ENCODE peak calls at places on chromosomes 6 and 20, in four cellular contexts. I is H1, R is HepG2, Z is GM12878. M is an unnamed sample.

GRCh38 chr6:2841264-2842138 is at the start of gene SERPINB1:
- DNase-seq in I (peak; percentile 69), R (peak; percentile 97), Z (no peak), M (peak; percentile 93)

GRCh38 chr20:4775322-4776078 is 53.8 kb downstream of the PRND start:
- DNase-seq in I (no peak), R (no peak), Z (no peak), M (no peak)

GRCh38 chr6:144211160-144211559 is 60.8 kb downstream of the STX11 start:
- DNase-seq in I (no peak), R (no peak), Z (no peak), M (no peak)

GRCh38 chr6:147651249-147652063 is 143.0 kb downstream of the SAMD5 start:
- DNase-seq in I (no peak), R (no peak), Z (no peak), M (peak; percentile 31)

GRCh38 chr6:137911675-137912158 is 44.7 kb downstream of the TNFAIP3 start:
- DNase-seq in I (no peak), R (no peak), Z (no peak), M (no peak)

GRCh38 chr6:36504982-36505381 is 42.3 kb downstream of the STK38 start:
- DNase-seq in I (no peak), R (no peak), Z (no peak), M (no peak)

GRCh38 chr6:163120223-163120622 is 294.3 kb upstream of the QKI start:
- DNase-seq in I (no peak), R (peak; percentile 5), Z (no peak), M (no peak)

GRCh38 chr6:156582509-156582992 is 194.6 kb upstream of the ARID1B start:
- DNase-seq in I (no peak), R (no peak), Z (no peak), M (no peak)

GRCh38 chr6:167696261-167696660 is 130.4 kb upstream of the AFDN start:
- DNase-seq in I (no peak), R (no peak), Z (no peak), M (no peak)

GRCh38 chr6:49849121-49849907 is 17.0 kb downstream of the CRISP1 start:
- DNase-seq in I (no peak), R (peak; percentile 64), Z (no peak), M (peak; percentile 76)

GRCh38 chr20:39111359-39112195 is 149.4 kb downstream of the DHX35 start:
- DNase-seq in I (no peak), R (no peak), Z (no peak), M (no peak)

GRCh38 chr20:24724982-24725533 is 224.0 kb upstream of the CST7 start:
- DNase-seq in I (no peak), R (no peak), Z (no peak), M (no peak)

GRCh38 chr6:27667016-27667415 is 194.1 kb upstream of the ZNF184 start:
- DNase-seq in I (no peak), R (no peak), Z (no peak), M (no peak)

GRCh38 chr6:46453221-46453620 is 38.0 kb downstream of the RCAN2 start:
- DNase-seq in I (no peak), R (no peak), Z (no peak), M (no peak)

GRCh38 chr6:168515376-168515775 is 74.4 kb downstream of the SMOC2 start:
- DNase-seq in I (no peak), R (no peak), Z (no peak), M (no peak)

GRCh38 chr6:146911635-146912034 is 292.6 kb upstream of the STXBP5 start:
- DNase-seq in I (no peak), R (no peak), Z (no peak), M (no peak)

GRCh38 chr6:124993327-124993726 is 31.1 kb downstream of the RNF217 start:
- DNase-seq in I (no peak), R (no peak), Z (no peak), M (no peak)

GRCh38 chr6:13673825-13674444 is 37.7 kb downstream of the RANBP9 start:
- DNase-seq in I (no peak), R (no peak), Z (no peak), M (no peak)

GRCh38 chr6:84061613-84062398 is 28.2 kb downstream of the MRAP2 start:
- DNase-seq in I (no peak), R (no peak), Z (no peak), M (no peak)

GRCh38 chr6:52598123-52598823 is 21.4 kb upstream of the TRAM2 start:
- DNase-seq in I (peak; percentile 58), R (peak; percentile 100), Z (no peak), M (peak; percentile 89)

GRCh38 chr6:158043586-158044524 is 62.2 kb downstream of the SYNJ2 start:
- DNase-seq in I (no peak), R (peak; percentile 45), Z (no peak), M (no peak)

GRCh38 chr20:60170116-60170515 is 211.9 kb downstream of the CDH26 start:
- DNase-seq in I (no peak), R (no peak), Z (no peak), M (no peak)

GRCh38 chr6:26594730-26595632 is 1.8 kb upstream of the ABT1 start:
- DNase-seq in I (peak; percentile 78), R (peak; percentile 58), Z (no peak), M (peak; percentile 74)

GRCh38 chr6:160000280-160000704 is 31.4 kb downstream of the IGF2R start:
- DNase-seq in I (no peak), R (no peak), Z (no peak), M (no peak)

GRCh38 chr6:123803456-123803861 is 206 bp upstream of the NKAIN2 start:
- DNase-seq in I (no peak), R (no peak), Z (no peak), M (no peak)

GRCh38 chr20:33561981-33562601 is 72.2 kb downstream of the CBFA2T2 start:
- DNase-seq in I (no peak), R (peak; percentile 93), Z (no peak), M (peak; percentile 39)

GRCh38 chr6:163589401-163589800 is 174.9 kb downstream of the QKI start:
- DNase-seq in I (no peak), R (no peak), Z (no peak), M (no peak)

GRCh38 chr20:10111144-10111771 is 76.5 kb downstream of the ANKEF1 start:
- DNase-seq in I (no peak), R (peak; percentile 15), Z (no peak), M (no peak)

GRCh38 chr20:37223053-37223452 is 38.6 kb downstream of the GHRH start:
- DNase-seq in I (no peak), R (no peak), Z (no peak), M (no peak)

GRCh38 chr20:64164123-64164836 is at the start of gene MYT1:
- DNase-seq in I (no peak), R (no peak), Z (no peak), M (no peak)

GRCh38 chr20:64163776-64164122 is 503 bp upstream of the MYT1 start:
- DNase-seq in I (no peak), R (no peak), Z (no peak), M (no peak)

GRCh38 chr20:64161595-64162238 is 2.5 kb upstream of the MYT1 start:
- DNase-seq in I (peak; percentile 47), R (peak; percentile 68), Z (no peak), M (peak; percentile 76)

GRCh38 chr20:64160536-64161495 is 3.4 kb upstream of the MYT1 start:
- DNase-seq in I (no peak), R (no peak), Z (no peak), M (no peak)

GRCh38 chr20:64162239-64162621 is 2.0 kb upstream of the MYT1 start:
- DNase-seq in I (no peak), R (no peak), Z (no peak), M (no peak)
- TF ChIP-seq CREB1 in I (no peak), R (no peak), Z (no peak), M (no peak)

GRCh38 chr20:63086421-63087235 is 79.9 kb upstream of the BHLHE23 start:
- DNase-seq in I (no peak), R (no peak), Z (no peak), M (no peak)

GRCh38 chr20:63087872-63088680 is 81.3 kb upstream of the BHLHE23 start:
- DNase-seq in I (no peak), R (no peak), Z (no peak), M (no peak)

GRCh38 chr20:63085087-63085861 is 78.5 kb upstream of the BHLHE23 start:
- DNase-seq in I (no peak), R (no peak), Z (no peak), M (no peak)

GRCh38 chr20:63089051-63089907 is 82.5 kb upstream of the BHLHE23 start:
- DNase-seq in I (no peak), R (no peak), Z (no peak), M (no peak)

DNA sequence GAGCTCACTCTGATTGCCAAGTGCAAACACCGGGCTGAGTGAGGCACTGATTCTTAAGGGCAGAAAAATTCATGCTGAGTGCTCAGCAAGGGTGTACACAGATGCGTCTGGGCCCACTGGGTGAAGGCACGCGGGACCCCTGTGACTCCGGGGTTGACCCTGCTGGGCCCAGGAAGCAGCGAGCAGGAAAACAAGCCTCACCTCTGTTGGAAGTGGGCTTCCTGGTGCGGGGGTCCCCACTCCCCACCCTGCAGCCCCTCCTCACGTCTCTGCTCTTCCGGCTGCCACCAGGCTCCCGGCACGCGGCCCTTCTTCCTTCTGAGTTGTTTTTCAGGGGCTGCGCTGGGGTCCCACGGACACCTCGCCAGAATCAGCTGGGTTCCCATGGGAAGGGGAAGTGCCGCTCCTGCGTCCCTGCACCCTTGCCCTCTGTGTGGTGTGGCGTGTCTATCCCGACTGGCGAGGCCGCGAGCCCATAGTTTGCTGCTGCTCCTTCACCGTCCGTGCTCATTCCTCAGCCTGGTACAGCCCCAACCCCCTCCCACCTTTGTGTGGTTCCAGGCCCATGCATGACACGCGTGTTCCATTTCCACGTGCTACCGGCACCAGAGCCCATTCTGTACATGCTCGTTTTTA is 80.6 kb upstream of the BHLHE23 start:
- DNase-seq in I (no peak), R (no peak), Z (no peak), M (no peak)
- TF ChIP-seq ZNF274 in I (no peak), R (no peak), Z (no peak), M (no peak)

DNA sequence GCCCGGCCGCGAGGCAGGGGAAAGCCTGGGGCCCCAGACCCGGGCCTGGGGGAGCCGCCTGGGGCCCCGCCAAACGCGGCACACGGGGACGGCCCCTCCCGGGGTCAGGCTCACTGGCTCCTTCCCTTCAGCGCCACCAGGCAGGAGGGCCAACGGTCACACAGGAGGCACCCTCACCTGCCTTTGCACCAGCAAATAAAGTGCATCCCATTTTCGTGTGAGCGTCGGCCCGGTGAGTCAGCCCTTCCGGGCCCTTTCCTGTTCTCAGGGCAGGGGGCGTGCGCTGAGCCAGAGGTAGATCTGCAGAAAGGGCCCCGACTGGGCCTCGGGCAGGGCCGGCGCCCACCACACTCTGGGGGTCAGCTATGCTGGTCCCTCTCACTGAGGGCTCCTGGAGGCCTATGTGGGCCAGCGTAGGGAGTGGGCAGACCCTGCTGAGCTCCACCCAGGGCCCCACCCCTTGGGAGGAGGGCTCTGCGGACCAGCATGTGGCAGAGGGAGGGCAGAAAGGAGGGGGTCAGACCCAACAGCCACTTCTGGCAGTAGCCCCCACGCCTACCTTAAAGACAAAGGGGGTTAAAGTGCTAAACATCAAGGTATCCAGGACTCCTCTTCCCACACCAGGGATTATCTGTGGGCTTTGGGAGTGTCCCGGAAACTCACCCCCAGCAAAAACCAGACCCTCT is 931 bp upstream of the UCKL1 start:
- DNase-seq in I (peak; percentile 73), R (peak; percentile 85), Z (no peak), M (peak; percentile 76)
- TF ChIP-seq CREB1 in I (no peak), R (no peak), Z (no peak), M (no peak)

GRCh38 chr6:7145269-7146078 is 37.7 kb downstream of the RREB1 start:
- DNase-seq in I (no peak), R (no peak), Z (no peak), M (no peak)

GRCh38 chr6:7144810-7145209 is 37.0 kb downstream of the RREB1 start:
- DNase-seq in I (no peak), R (no peak), Z (no peak), M (no peak)

GRCh38 chr6:7142228-7142801 is 34.6 kb downstream of the RREB1 start:
- DNase-seq in I (no peak), R (no peak), Z (no peak), M (no peak)

GRCh38 chr6:7140631-7141366 is 33.0 kb downstream of the RREB1 start:
- DNase-seq in I (no peak), R (peak; percentile 67), Z (no peak), M (peak; percentile 99)

GRCh38 chr6:7143161-7143974 is 35.6 kb downstream of the RREB1 start:
- DNase-seq in I (no peak), R (peak; percentile 66), Z (no peak), M (peak; percentile 91)
- TF ChIP-seq ZNF274 in I (no peak), R (no peak), Z (no peak), M (no peak)